ENCODE peak calls at places on chromosomes 13 and 19, in six cellular contexts. K is uterus, G is endothelial cell of umbilical vein, I is A549, R is upper lobe of left lung, N is spleen. H is an unnamed sample.

GRCh38 chr13:20399515-20399914 is 126.1 kb downstream of the CRYL1 start:
- DNase-seq in K (no peak), G (no peak), I (no peak), R (no peak), N (no peak), H (no peak)

GRCh38 chr19:4456843-4457653 is 546 bp downstream of the UBXN6 start:
- DNase-seq in K (peak; percentile 53), G (peak; percentile 55), I (peak; percentile 35), R (no peak), N (peak; percentile 79), H (peak; percentile 50)

GRCh38 chr13:55410398-55411330 is 1730.1 kb upstream of the PRR20A start:
- DNase-seq in K (no peak), G (no peak), I (no peak), R (no peak), N (peak; percentile 61), H (no peak)

GRCh38 chr19:46635920-46636761 is at the start of gene GNG8:
- DNase-seq in K (no peak), G (no peak), I (no peak), R (peak; percentile 83), N (peak; percentile 75), H (no peak)

GRCh38 chr19:48999481-49000325 is 6.0 kb downstream of the RUVBL2 start:
- DNase-seq in K (no peak), G (peak; percentile 64), I (peak; percentile 81), R (no peak), N (peak; percentile 87), H (peak; percentile 17)

GRCh38 chr19:12872941-12873890 is 8.0 kb downstream of the DNASE2 start:
- DNase-seq in K (no peak), G (peak; percentile 72), I (no peak), R (no peak), N (no peak), H (peak; percentile 60)

GRCh38 chr19:12666305-12667048 is at the start of the genes MAN2B1 and WDR83:
- DNase-seq in K (peak; percentile 75), G (peak; percentile 82), I (peak; percentile 73), R (peak; percentile 96), N (peak; percentile 94), H (peak; percentile 71)

GRCh38 chr19:5220361-5220760 is 120.3 kb downstream of the PTPRS start:
- DNase-seq in K (no peak), G (no peak), I (no peak), R (no peak), N (no peak), H (no peak)

GRCh38 chr13:114115796-114116195 is 16.6 kb downstream of the RASA3 start:
- DNase-seq in K (peak; percentile 13), G (no peak), I (no peak), R (peak; percentile 60), N (peak; percentile 69), H (no peak)

GRCh38 chr19:50722248-50723013 is 733 bp upstream of the CLEC11A start:
- DNase-seq in K (no peak), G (no peak), I (no peak), R (no peak), N (no peak), H (no peak)

GRCh38 chr19:18424890-18425514 is 5.8 kb downstream of the SSBP4 start:
- DNase-seq in K (no peak), G (no peak), I (no peak), R (peak; percentile 71), N (no peak), H (no peak)

GRCh38 chr19:45182758-45183157 is 4.2 kb downstream of the BLOC1S3 start:
- DNase-seq in K (no peak), G (no peak), I (no peak), R (no peak), N (no peak), H (no peak)

GRCh38 chr19:17385878-17386611 is 8.0 kb downstream of the CCDC194 start:
- DNase-seq in K (peak; percentile 50), G (peak; percentile 64), I (peak; percentile 53), R (peak; percentile 92), N (peak; percentile 90), H (peak; percentile 43)

GRCh38 chr13:103222683-103223082 is 156.5 kb upstream of the SLC10A2 start:
- DNase-seq in K (no peak), G (no peak), I (no peak), R (no peak), N (no peak), H (no peak)

GRCh38 chr19:10388957-10389356 is 8.6 kb upstream of the TYK2 start:
- DNase-seq in K (peak; percentile 86), G (peak; percentile 85), I (peak; percentile 45), R (no peak), N (peak; percentile 93), H (peak; percentile 93)

GRCh38 chr19:1068111-1069001 is 1.4 kb downstream of the ARHGAP45 start:
- DNase-seq in K (no peak), G (no peak), I (no peak), R (peak; percentile 91), N (peak; percentile 97), H (peak; percentile 21)

GRCh38 chr19:31349160-31349881 is at the start of gene TSHZ3:
- DNase-seq in K (peak; percentile 86), G (peak; percentile 22), I (peak; percentile 43), R (peak; percentile 93), N (peak; percentile 91), H (peak; percentile 85)

DNA sequence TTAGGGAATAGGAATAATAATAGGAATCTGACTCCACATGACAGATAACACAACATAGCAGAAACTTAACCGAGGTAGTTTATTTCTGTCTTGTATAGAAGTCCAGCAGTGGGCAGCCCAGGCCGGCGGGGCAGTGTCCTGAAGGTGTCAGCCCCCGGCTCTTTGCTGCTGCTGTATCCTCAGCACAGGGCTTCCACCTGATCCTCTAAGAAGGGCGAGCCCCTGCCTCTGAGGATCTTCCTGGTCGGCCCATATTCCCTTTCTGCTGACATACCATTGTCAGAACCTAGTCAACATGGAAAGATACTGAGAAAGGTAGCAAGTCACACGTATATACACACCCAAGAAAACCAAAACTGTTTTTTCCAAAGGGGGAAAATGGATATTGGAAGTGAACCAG is 56.2 kb upstream of the GPR183 start:
- DNase-seq in K (no peak), G (no peak), I (no peak), R (no peak), N (no peak), H (no peak)
- H3K4me1 ChIP-seq in K (no peaks in the 10 kb centered on the region), G (no peaks in the 10 kb centered on the region), I (no peaks in the 10 kb centered on the region), R (no peaks in the 10 kb centered on the region), N (peaks cover 46% of the 10 kb centered on the region), H (no peaks in the 10 kb centered on the region)

GRCh38 chr13:91357613-91358383 is 10.3 kb downstream of the MIR17HG start:
- DNase-seq in K (no peak), G (no peak), I (no peak), R (no peak), N (no peak), H (no peak)
- TF ChIP-seq POLR2A in K (no peak), G (peak; percentile 49), I (no peak), R (no peak), N (no peak), H (no peak)

DNA sequence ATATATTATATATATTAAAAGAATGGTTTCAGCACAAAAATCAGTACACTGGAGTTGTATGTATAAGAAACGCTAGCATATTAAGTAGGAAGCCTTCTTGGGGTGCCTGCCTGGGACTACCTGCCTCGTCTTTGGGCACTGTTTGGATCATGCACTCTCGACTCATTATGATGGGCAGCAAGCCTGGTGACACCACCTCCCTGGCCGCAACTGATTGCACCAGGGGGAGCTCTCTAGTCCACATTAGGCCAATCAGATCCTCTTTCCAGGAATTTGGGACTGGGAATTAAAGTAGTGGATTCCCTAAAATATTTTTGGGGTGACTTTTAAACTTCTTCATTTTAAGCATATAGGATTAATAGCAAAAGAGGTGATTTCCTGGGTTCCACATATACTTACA is 56.0 kb upstream of the RGCC start:
- DNase-seq in K (no peak), G (no peak), I (no peak), R (no peak), N (no peak), H (no peak)
- TF ChIP-seq CTCF in K (no peak), G (no peak), I (no peak), R (no peak), N (no peak), H (no peak)

DNA sequence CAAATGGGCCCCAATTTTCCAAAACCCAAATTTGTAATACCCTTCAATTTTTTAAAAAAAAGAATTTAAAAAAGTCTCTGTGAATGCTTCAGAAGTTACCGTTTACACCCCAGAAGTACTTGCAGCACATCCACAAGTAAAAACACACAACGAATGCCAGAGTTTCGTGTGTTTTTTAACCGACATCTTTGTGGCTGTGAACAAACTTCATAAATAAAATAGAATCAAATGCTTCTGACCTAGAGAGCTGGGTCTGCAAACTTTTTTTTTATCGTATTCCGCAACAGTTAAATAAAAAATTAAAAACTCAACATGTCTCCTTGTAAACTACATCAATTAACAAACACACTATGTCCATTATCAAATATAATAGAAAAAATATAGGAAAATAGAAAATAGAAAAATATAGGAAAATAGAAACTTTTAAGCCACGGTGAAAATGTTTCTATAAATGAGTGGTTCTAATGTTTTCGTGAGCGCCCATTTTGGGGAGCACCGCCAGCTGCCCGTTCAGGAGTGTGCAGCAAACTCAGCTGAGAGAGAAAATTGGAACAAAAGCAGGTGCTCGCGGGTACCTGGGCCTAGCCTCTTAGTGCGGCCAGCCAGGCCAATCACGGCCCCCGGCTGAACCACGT is 384 bp upstream of the PDX1 start:
- DNase-seq in K (no peak), G (no peak), I (no peak), R (no peak), N (no peak), H (no peak)
- H3K4me1 ChIP-seq in K (no peaks in the 10 kb centered on the region), G (peaks cover 7% of the 10 kb centered on the region), I (no peaks in the 10 kb centered on the region), R (peaks cover 33% of the 10 kb centered on the region), N (peaks cover 21% of the 10 kb centered on the region), H (peaks cover 23% of the 10 kb centered on the region)

DNA sequence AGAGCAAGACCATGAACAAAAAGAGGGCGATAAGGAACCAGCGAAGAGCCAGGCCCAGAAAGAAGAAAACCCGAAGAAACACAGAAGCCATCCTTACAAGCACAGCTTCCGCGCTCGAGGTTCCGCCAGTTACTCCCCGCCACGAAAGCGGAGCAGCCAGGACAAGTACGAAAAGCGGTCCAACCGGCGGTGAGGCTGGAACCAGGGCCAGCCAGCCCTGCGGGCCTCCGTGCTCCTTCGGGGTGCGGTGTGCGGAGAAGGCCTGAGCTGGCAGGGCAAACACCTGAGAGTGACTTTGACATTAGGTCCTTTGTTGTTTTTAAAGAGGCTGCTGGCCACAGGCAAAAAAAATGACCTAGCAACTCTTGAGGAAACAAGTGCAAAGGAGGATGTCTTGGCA is 44.1 kb downstream of the POLR1D start:
- DNase-seq in K (no peak), G (no peak), I (no peak), R (peak; percentile 78), N (no peak), H (no peak)
- TF ChIP-seq POLR2A in K (no peak), G (no peak), I (no peak), R (no peak), N (no peak), H (no peak)

H was measured in thyroid gland.